ENCODE peak calls at places on chromosomes 11 and 22, in eight cellular contexts. C, P, R, K, Z, T, B and H are unnamed samples.

GRCh38 chr11:120859552-120860295 is 164.2 kb upstream of the TBCEL start:
- DNase-seq in C (no peak), P (no peak), R (no peak), K (no peak), Z (no peak), T (no peak), B (no peak), H (no peak)

GRCh38 chr11:96318850-96319249 is 24.1 kb downstream of the MAML2 start:
- DNase-seq in C (no peak), P (no peak), R (no peak), K (no peak), Z (no peak), T (no peak), B (no peak), H (no peak)

GRCh38 chr11:37907461-37908223 is 1309.6 kb upstream of the RAG2 start:
- DNase-seq in C (no peak), P (no peak), R (no peak), K (no peak), Z (peak; percentile 15), T (no peak), B (no peak), H (peak; percentile 14)

GRCh38 chr11:69080361-69080973 is 31.7 kb downstream of the TPCN2 start:
- DNase-seq in C (no peak), P (no peak), R (no peak), K (no peak), Z (no peak), T (no peak), B (no peak), H (no peak)

GRCh38 chr22:24329453-24329852 is 58.8 kb downstream of the SPECC1L start:
- DNase-seq in C (no peak), P (peak; percentile 12), R (no peak), K (no peak), Z (no peak), T (no peak), B (no peak), H (no peak)

GRCh38 chr11:2689551-2690260 is 10.1 kb downstream of the KCNQ1OT1 start:
- DNase-seq in C (no peak), P (no peak), R (no peak), K (peak; percentile 63), Z (no peak), T (no peak), B (no peak), H (peak; percentile 43)

GRCh38 chr22:36383110-36383581 is 4.6 kb downstream of the MYH9 start:
- DNase-seq in C (no peak), P (peak; percentile 29), R (no peak), K (peak; percentile 95), Z (no peak), T (no peak), B (peak; percentile 88), H (no peak)

GRCh38 chr11:12087075-12087775 is 23.2 kb upstream of the MICAL2 start:
- DNase-seq in C (no peak), P (peak; percentile 70), R (peak; percentile 64), K (peak; percentile 55), Z (peak; percentile 66), T (no peak), B (no peak), H (peak; percentile 38)

GRCh38 chr11:2518112-2518982 is 73.5 kb downstream of the KCNQ1 start:
- DNase-seq in C (no peak), P (no peak), R (no peak), K (peak; percentile 39), Z (peak; percentile 7), T (no peak), B (no peak), H (peak; percentile 35)

GRCh38 chr11:11432621-11433319 is 79.7 kb upstream of the CSNK2A3 start:
- DNase-seq in C (no peak), P (no peak), R (no peak), K (no peak), Z (no peak), T (no peak), B (no peak), H (no peak)

GRCh38 chr11:28400236-28401100 is 292.3 kb downstream of the METTL15 start:
- DNase-seq in C (no peak), P (no peak), R (no peak), K (no peak), Z (no peak), T (no peak), B (peak; percentile 48), H (no peak)

GRCh38 chr11:46178542-46178941 is 57.3 kb upstream of the PHF21A start:
- DNase-seq in C (no peak), P (no peak), R (no peak), K (no peak), Z (no peak), T (no peak), B (no peak), H (no peak)

GRCh38 chr11:60125962-60126585 is 37.6 kb downstream of the MS4A2 start:
- DNase-seq in C (no peak), P (no peak), R (no peak), K (no peak), Z (no peak), T (no peak), B (no peak), H (no peak)

GRCh38 chr22:23128269-23129108 is 13.3 kb downstream of the RSPH14 start:
- DNase-seq in C (peak; percentile 78), P (peak; percentile 77), R (peak; percentile 62), K (peak; percentile 88), Z (peak; percentile 35), T (peak; percentile 70), B (peak; percentile 62), H (peak; percentile 76)

GRCh38 chr22:44181033-44181911 is 547 bp downstream of the PARVG start:
- DNase-seq in C (no peak), P (peak; percentile 83), R (no peak), K (peak; percentile 80), Z (no peak), T (no peak), B (no peak), H (peak; percentile 64)

GRCh38 chr22:44179196-44179988 is 1.3 kb upstream of the PARVG start:
- DNase-seq in C (no peak), P (no peak), R (no peak), K (no peak), Z (no peak), T (no peak), B (no peak), H (no peak)

GRCh38 chr22:44181912-44182590 is 1.3 kb downstream of the PARVG start:
- DNase-seq in C (no peak), P (no peak), R (no peak), K (no peak), Z (no peak), T (no peak), B (no peak), H (peak; percentile 34)

GRCh38 chr22:44180706-44181032 is at the start of gene PARVG:
- DNase-seq in C (peak; percentile 32), P (no peak), R (no peak), K (peak; percentile 80), Z (no peak), T (no peak), B (no peak), H (no peak)

GRCh38 chr22:44179989-44180705 is 578 bp upstream of the PARVG start:
- DNase-seq in C (no peak), P (no peak), R (no peak), K (no peak), Z (no peak), T (no peak), B (no peak), H (no peak)
- H3K4me3 ChIP-seq in C (no peak overlapping the region), P (peak overlapping the region; percentile 97), R (no peak overlapping the region), K (no peak overlapping the region), Z (no peak overlapping the region), T (no peak overlapping the region), B (no peak overlapping the region), H (no peak overlapping the region)

GRCh38 chr22:29336751-29337490 is 21.4 kb upstream of the RASL10A start:
- DNase-seq in C (no peak), P (no peak), R (no peak), K (no peak), Z (no peak), T (no peak), B (no peak), H (peak; percentile 63)

GRCh38 chr22:29335656-29336055 is 20.2 kb upstream of the RASL10A start:
- DNase-seq in C (no peak), P (no peak), R (no peak), K (no peak), Z (no peak), T (no peak), B (no peak), H (no peak)

GRCh38 chr22:29334148-29334547 is 18.7 kb upstream of the RASL10A start:
- DNase-seq in C (no peak), P (no peak), R (no peak), K (no peak), Z (no peak), T (no peak), B (no peak), H (no peak)

GRCh38 chr22:29332886-29333496 is 17.5 kb upstream of the RASL10A start:
- DNase-seq in C (no peak), P (peak; percentile 37), R (no peak), K (no peak), Z (no peak), T (no peak), B (no peak), H (no peak)

DNA sequence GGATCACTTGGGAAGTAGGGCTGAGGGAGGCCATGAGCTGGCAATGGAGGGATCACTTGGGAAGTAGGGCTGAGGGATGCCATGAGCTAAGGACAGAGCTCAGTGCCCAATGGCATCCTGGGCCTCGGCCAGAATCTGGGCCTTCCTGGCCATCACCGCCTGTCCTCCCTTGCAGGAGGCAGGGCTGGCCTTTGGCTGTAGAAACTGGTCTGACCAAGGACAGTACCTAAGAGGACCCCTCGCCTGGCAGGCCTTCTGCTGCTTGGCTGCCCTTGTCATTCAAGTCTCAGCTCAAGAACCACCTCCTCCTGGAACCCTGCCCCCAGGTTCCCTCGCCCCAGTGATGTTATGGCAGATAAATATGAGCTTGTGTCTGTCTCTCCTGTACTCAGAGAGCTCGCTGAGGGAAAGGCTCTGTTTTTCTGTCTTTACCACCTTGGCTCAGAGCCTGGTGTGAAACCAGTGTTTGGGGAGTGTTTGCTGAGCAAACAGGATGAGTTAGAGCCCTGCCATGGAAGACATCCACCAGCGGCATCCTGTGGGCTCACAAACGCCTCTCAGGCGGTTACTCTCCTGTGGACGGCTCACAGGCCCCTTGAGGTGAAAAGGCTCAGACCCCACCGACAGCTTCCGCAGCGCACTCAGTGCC is 19.3 kb upstream of the RASL10A start:
- DNase-seq in C (no peak), P (no peak), R (no peak), K (no peak), Z (no peak), T (no peak), B (no peak), H (no peak)
- H3K4me3 ChIP-seq in C (no peak overlapping the region), P (no peak overlapping the region), R (no peak overlapping the region), K (no peak overlapping the region), Z (no peak overlapping the region), T (no peak overlapping the region), B (no peak overlapping the region), H (no peak overlapping the region)

GRCh38 chr11:67376421-67376820 is 3.0 kb upstream of the CLCF1 start:
- DNase-seq in C (no peak), P (no peak), R (no peak), K (no peak), Z (no peak), T (no peak), B (no peak), H (no peak)
- H3K4me3 ChIP-seq in C (no peak overlapping the region), P (no peak overlapping the region), R (no peak overlapping the region), K (no peak overlapping the region), Z (no peak overlapping the region), T (no peak overlapping the region), B (no peak overlapping the region), H (no peak overlapping the region)

DNA sequence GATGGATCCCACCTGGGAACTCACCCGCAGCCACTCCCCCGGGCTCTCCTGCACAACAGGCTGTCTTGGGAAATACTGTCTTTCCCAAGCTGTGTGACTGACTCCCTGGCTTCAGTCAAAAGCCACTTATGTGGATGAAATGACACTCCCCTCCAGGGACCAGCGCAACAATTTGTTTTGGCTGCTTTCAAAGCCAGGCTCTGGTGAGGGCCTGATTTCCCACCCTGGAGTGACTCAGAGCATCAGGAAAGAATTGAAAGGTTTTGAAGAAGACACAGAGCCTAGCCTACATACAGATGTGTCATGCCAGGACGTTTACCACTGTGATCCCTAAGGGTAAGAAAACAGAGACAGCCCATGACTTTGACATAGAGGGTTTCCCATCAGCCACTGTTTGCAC is 550.5 kb downstream of the MIAT start:
- DNase-seq in C (no peak), P (no peak), R (peak; percentile 24), K (no peak), Z (peak; percentile 62), T (no peak), B (no peak), H (peak; percentile 43)
- H3K4me3 ChIP-seq in C (no peak overlapping the region), P (no peak overlapping the region), R (no peak overlapping the region), K (no peak overlapping the region), Z (no peak overlapping the region), T (no peak overlapping the region), B (no peak overlapping the region), H (no peak overlapping the region)